ENCODE peak calls at places on chromosomes 6 and 20, in four cellular contexts. One of them, this sample, is unnamed.

GRCh38 chr6:17908831-17909230 is 78.6 kb downstream of the KIF13A start:
- DNase-seq in IMR-90: no peak
- DNase-seq in GM12878: no peak
- DNase-seq in K562: no peak
- DNase-seq in this sample: no peak

GRCh38 chr6:80742481-80742880 is 636.0 kb downstream of the BCKDHB start:
- DNase-seq in IMR-90: peak
- DNase-seq in GM12878: no peak
- DNase-seq in K562: peak
- DNase-seq in this sample: peak

GRCh38 chr6:163300838-163301237 is 113.7 kb upstream of the QKI start:
- DNase-seq in IMR-90: no peak
- DNase-seq in GM12878: no peak
- DNase-seq in K562: no peak
- DNase-seq in this sample: no peak

GRCh38 chr6:72650081-72650745 is 28.3 kb downstream of the KCNQ5 start:
- DNase-seq in IMR-90: peak
- DNase-seq in GM12878: no peak
- DNase-seq in K562: no peak
- DNase-seq in this sample: peak

GRCh38 chr20:841568-842546 is 8.3 kb downstream of the FAM110A start:
- DNase-seq in IMR-90: no peak
- DNase-seq in GM12878: no peak
- DNase-seq in K562: no peak
- DNase-seq in this sample: no peak

GRCh38 chr6:168282985-168283685 is 36.4 kb downstream of the DACT2 start:
- DNase-seq in IMR-90: no peak
- DNase-seq in GM12878: no peak
- DNase-seq in K562: no peak
- DNase-seq in this sample: no peak

GRCh38 chr6:16544006-16544405 is 217.3 kb downstream of the ATXN1 start:
- DNase-seq in IMR-90: peak
- DNase-seq in GM12878: no peak
- DNase-seq in K562: no peak
- DNase-seq in this sample: peak

GRCh38 chr20:6466065-6466810 is 301.2 kb upstream of the BMP2 start:
- DNase-seq in IMR-90: peak
- DNase-seq in GM12878: no peak
- DNase-seq in K562: no peak
- DNase-seq in this sample: no peak

GRCh38 chr6:85726206-85726605 is 83.5 kb upstream of the SYNCRIP start:
- DNase-seq in IMR-90: no peak
- DNase-seq in GM12878: no peak
- DNase-seq in K562: peak
- DNase-seq in this sample: no peak

GRCh38 chr6:257031-257725 is 35.1 kb upstream of the DUSP22 start:
- DNase-seq in IMR-90: peak
- DNase-seq in GM12878: no peak
- DNase-seq in K562: no peak
- DNase-seq in this sample: no peak

GRCh38 chr6:156944412-156944811 is 167.2 kb downstream of the ARID1B start:
- DNase-seq in IMR-90: no peak
- DNase-seq in GM12878: no peak
- DNase-seq in K562: no peak
- DNase-seq in this sample: no peak

GRCh38 chr20:10213526-10213925 is 5.1 kb upstream of the SNAP25 start:
- DNase-seq in IMR-90: no peak
- DNase-seq in GM12878: no peak
- DNase-seq in K562: no peak
- DNase-seq in this sample: no peak

GRCh38 chr6:38370653-38371311 is 268.9 kb downstream of the BTBD9 start:
- DNase-seq in IMR-90: no peak
- DNase-seq in GM12878: no peak
- DNase-seq in K562: no peak
- DNase-seq in this sample: no peak

GRCh38 chr20:53408728-53409157 is 184.9 kb downstream of the ZNF217 start:
- DNase-seq in IMR-90: peak
- DNase-seq in GM12878: no peak
- DNase-seq in K562: no peak
- DNase-seq in this sample: no peak

GRCh38 chr6:84773431-84774173 is 9.2 kb upstream of the TBX18 start:
- DNase-seq in IMR-90: no peak
- DNase-seq in GM12878: no peak
- DNase-seq in K562: peak
- DNase-seq in this sample: peak

GRCh38 chr6:152309648-152310047 is 327.5 kb downstream of the SYNE1 start:
- DNase-seq in IMR-90: no peak
- DNase-seq in GM12878: no peak
- DNase-seq in K562: no peak
- DNase-seq in this sample: no peak

GRCh38 chr6:107318100-107318736 is 141.1 kb downstream of the PDSS2 start:
- DNase-seq in IMR-90: peak
- DNase-seq in GM12878: peak
- DNase-seq in K562: peak
- DNase-seq in this sample: peak
- TF ChIP-seq FOS in IMR-90: no peak
- TF ChIP-seq FOS in GM12878: no peak
- TF ChIP-seq FOS in K562: no peak
- TF ChIP-seq FOS in this sample: no peak

GRCh38 chr6:27575594-27576361 is 102.9 kb upstream of the ZNF184 start:
- DNase-seq in IMR-90: no peak
- DNase-seq in GM12878: no peak
- DNase-seq in K562: peak
- DNase-seq in this sample: no peak
- TF ChIP-seq FOS in IMR-90: no peak
- TF ChIP-seq FOS in GM12878: no peak
- TF ChIP-seq FOS in K562: no peak
- TF ChIP-seq FOS in this sample: no peak

GRCh38 chr6:21593927-21594421 is 423 bp downstream of the SOX4 start:
- DNase-seq in IMR-90: peak
- DNase-seq in GM12878: no peak
- DNase-seq in K562: no peak
- DNase-seq in this sample: no peak

GRCh38 chr6:21595265-21595950 is 1.9 kb downstream of the SOX4 start:
- DNase-seq in IMR-90: no peak
- DNase-seq in GM12878: no peak
- DNase-seq in K562: no peak
- DNase-seq in this sample: no peak

GRCh38 chr6:21594427-21595264 is 1.1 kb downstream of the SOX4 start:
- DNase-seq in IMR-90: peak
- DNase-seq in GM12878: no peak
- DNase-seq in K562: peak
- DNase-seq in this sample: peak

GRCh38 chr6:21593412-21593926 is at the start of gene SOX4:
- DNase-seq in IMR-90: peak
- DNase-seq in GM12878: peak
- DNase-seq in K562: peak
- DNase-seq in this sample: peak

GRCh38 chr6:21592953-21593352 is 598 bp upstream of the SOX4 start:
- DNase-seq in IMR-90: no peak
- DNase-seq in GM12878: no peak
- DNase-seq in K562: no peak
- DNase-seq in this sample: no peak
- TF ChIP-seq FOS in IMR-90: no peak
- TF ChIP-seq FOS in GM12878: no peak
- TF ChIP-seq FOS in K562: no peak
- TF ChIP-seq FOS in this sample: no peak

GRCh38 chr20:19652591-19653026 is 105.4 kb upstream of the RIN2 start:
- DNase-seq in IMR-90: no peak
- DNase-seq in GM12878: peak
- DNase-seq in K562: no peak
- DNase-seq in this sample: peak
- TF ChIP-seq FOS in IMR-90: no peak
- TF ChIP-seq FOS in GM12878: no peak
- TF ChIP-seq FOS in K562: no peak
- TF ChIP-seq FOS in this sample: no peak

GRCh38 chr6:166672146-166672545 is 45.1 kb upstream of the RPS6KA2 start:
- DNase-seq in IMR-90: no peak
- DNase-seq in GM12878: no peak
- DNase-seq in K562: no peak
- DNase-seq in this sample: no peak

GRCh38 chr6:166670013-166670412 is 43.0 kb upstream of the RPS6KA2 start:
- DNase-seq in IMR-90: no peak
- DNase-seq in GM12878: no peak
- DNase-seq in K562: no peak
- DNase-seq in this sample: no peak

GRCh38 chr6:166672624-166673165 is 45.6 kb upstream of the RPS6KA2 start:
- DNase-seq in IMR-90: no peak
- DNase-seq in GM12878: no peak
- DNase-seq in K562: no peak
- DNase-seq in this sample: no peak

GRCh38 chr6:166671434-166672061 is 44.5 kb upstream of the RPS6KA2 start:
- DNase-seq in IMR-90: no peak
- DNase-seq in GM12878: no peak
- DNase-seq in K562: no peak
- DNase-seq in this sample: no peak

GRCh38 chr6:166670894-166671293 is 43.8 kb upstream of the RPS6KA2 start:
- DNase-seq in IMR-90: no peak
- DNase-seq in GM12878: no peak
- DNase-seq in K562: no peak
- DNase-seq in this sample: no peak
- TF ChIP-seq FOS in IMR-90: no peak
- TF ChIP-seq FOS in GM12878: no peak
- TF ChIP-seq FOS in K562: no peak
- TF ChIP-seq FOS in this sample: no peak

GRCh38 chr6:75422024-75422639 is 71.5 kb downstream of the FILIP1 start:
- DNase-seq in IMR-90: peak
- DNase-seq in GM12878: no peak
- DNase-seq in K562: no peak
- DNase-seq in this sample: no peak
- TF ChIP-seq FOS in IMR-90: no peak
- TF ChIP-seq FOS in GM12878: no peak
- TF ChIP-seq FOS in K562: no peak
- TF ChIP-seq FOS in this sample: no peak

DNA sequence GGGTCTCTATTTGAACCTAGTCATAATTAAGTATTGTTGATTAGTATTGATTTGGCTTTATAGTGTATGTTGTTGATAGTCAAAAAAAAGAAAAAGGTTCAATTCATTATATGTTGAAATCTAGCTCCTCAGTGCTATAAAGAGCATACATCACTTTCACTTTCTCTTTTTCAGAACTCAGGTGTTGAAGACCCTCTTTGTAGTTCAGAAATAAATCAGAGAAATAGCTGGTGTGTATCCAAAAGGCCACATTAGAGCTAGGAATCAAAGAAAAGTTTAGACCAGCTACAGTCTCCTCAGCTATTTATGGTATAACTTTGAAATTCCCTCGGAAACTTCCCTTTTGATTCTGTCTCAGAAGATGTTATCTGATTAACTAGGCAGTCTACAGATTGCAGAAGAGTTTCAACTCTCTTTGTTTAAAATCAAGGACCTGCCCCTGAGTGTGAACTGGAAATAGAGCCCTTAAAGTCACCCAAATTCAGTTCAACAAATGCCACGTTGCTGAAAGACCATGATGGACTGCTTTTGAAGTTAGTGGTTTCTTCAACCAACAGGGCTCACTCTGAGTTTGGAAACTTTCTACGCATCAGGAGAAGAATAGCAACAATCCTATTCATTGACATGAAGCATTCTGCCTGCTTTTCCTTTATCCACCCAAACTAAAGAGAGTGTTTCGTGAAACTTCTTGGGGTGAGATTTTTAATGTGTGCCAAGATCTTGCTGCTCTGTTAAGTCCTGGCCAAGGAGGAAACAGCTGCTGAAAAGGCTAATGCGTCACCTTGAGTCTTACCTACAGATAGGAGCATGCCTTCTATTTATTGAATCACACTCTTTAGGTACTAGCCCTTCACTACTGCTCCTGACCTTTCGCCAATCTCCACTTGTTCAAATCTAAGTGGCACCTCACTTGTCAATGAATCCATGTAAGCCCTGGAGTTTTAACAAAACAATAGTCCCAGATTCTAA is 111.7 kb downstream of the TNFRSF21 start:
- DNase-seq in IMR-90: no peak
- DNase-seq in GM12878: no peak
- DNase-seq in K562: no peak
- DNase-seq in this sample: peak
- TF ChIP-seq FOS in IMR-90: no peak
- TF ChIP-seq FOS in GM12878: no peak
- TF ChIP-seq FOS in K562: no peak
- TF ChIP-seq FOS in this sample: no peak

GRCh38 chr20:59519707-59520014 is 84.7 kb upstream of the PHACTR3 start:
- DNase-seq in IMR-90: no peak
- DNase-seq in GM12878: no peak
- DNase-seq in K562: no peak
- DNase-seq in this sample: no peak

GRCh38 chr20:59515906-59516209 is 88.5 kb upstream of the PHACTR3 start:
- DNase-seq in IMR-90: no peak
- DNase-seq in GM12878: no peak
- DNase-seq in K562: no peak
- DNase-seq in this sample: no peak

GRCh38 chr20:59520814-59521213 is 83.5 kb upstream of the PHACTR3 start:
- DNase-seq in IMR-90: no peak
- DNase-seq in GM12878: no peak
- DNase-seq in K562: no peak
- DNase-seq in this sample: no peak

GRCh38 chr20:59515013-59515905 is 89.1 kb upstream of the PHACTR3 start:
- DNase-seq in IMR-90: peak
- DNase-seq in GM12878: no peak
- DNase-seq in K562: peak
- DNase-seq in this sample: peak

GRCh38 chr20:59518881-59519706 is 85.2 kb upstream of the PHACTR3 start:
- DNase-seq in IMR-90: peak
- DNase-seq in GM12878: no peak
- DNase-seq in K562: peak
- DNase-seq in this sample: peak
- TF ChIP-seq FOS in IMR-90: no peak
- TF ChIP-seq FOS in GM12878: no peak
- TF ChIP-seq FOS in K562: no peak
- TF ChIP-seq FOS in this sample: no peak

GRCh38 chr6:110731898-110732297 is 83.4 kb downstream of the CDK19 start:
- DNase-seq in IMR-90: no peak
- DNase-seq in GM12878: no peak
- DNase-seq in K562: no peak
- DNase-seq in this sample: no peak
- TF ChIP-seq FOS in IMR-90: no peak
- TF ChIP-seq FOS in GM12878: no peak
- TF ChIP-seq FOS in K562: no peak
- TF ChIP-seq FOS in this sample: no peak

DNA sequence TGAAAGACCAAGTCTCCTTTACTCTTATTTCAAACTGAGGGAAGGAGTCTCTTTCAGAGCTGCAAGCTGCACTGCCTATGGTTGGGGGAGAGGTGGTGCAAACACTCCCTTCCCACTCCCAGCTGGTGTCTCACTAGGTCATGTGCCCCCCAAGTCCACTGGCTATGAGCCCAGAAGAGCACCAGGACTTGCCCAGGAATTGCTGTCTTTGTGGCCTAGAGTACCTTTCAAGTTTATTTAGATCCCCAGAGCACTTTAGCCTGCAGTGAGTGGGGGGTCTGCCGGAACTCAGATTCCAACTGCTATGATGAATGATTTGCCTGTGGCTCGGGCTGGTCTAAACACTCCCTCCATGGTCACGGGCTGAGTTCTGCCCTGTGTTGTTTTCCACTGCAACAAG is 192.6 kb upstream of the CITED2 start:
- DNase-seq in IMR-90: no peak
- DNase-seq in GM12878: no peak
- DNase-seq in K562: no peak
- DNase-seq in this sample: no peak
- TF ChIP-seq FOS in IMR-90: no peak
- TF ChIP-seq FOS in GM12878: no peak
- TF ChIP-seq FOS in K562: no peak
- TF ChIP-seq FOS in this sample: no peak

This sample was measured in endothelial cell of umbilical vein.